ENCODE peak calls at places on chromosome 1, in seven cellular contexts. One of them, this sample, is unnamed.

GRCh38 chr1:180154003-180154324 is 705 bp upstream of the QSOX1 start:
- DNase-seq in DND-41: no peak
- DNase-seq in PC-9: no peak
- DNase-seq in pancreas: no peak
- DNase-seq in cardiac muscle cell: no peak
- DNase-seq in AG10803: no peak
- DNase-seq in brain microvascular endothelial cell: no peak
- DNase-seq in this sample: no peak

GRCh38 chr1:242243472-242243871 is 244.6 kb upstream of the MAP1LC3C start:
- DNase-seq in cardiac muscle cell: no peak
- DNase-seq in pancreas: no peak
- DNase-seq in PC-9: no peak
- DNase-seq in DND-41: no peak
- DNase-seq in AG10803: no peak
- DNase-seq in brain microvascular endothelial cell: no peak
- DNase-seq in this sample: no peak

GRCh38 chr1:222618001-222618879 is at the start of gene MIA3:
- DNase-seq in pancreas: peak
- DNase-seq in PC-9: peak
- DNase-seq in DND-41: peak
- DNase-seq in cardiac muscle cell: peak
- DNase-seq in AG10803: peak
- DNase-seq in brain microvascular endothelial cell: no peak
- DNase-seq in this sample: no peak

GRCh38 chr1:101971309-101971708 is 25.4 kb downstream of the OLFM3 start:
- DNase-seq in pancreas: no peak
- DNase-seq in AG10803: no peak
- DNase-seq in brain microvascular endothelial cell: no peak
- DNase-seq in PC-9: no peak
- DNase-seq in cardiac muscle cell: no peak
- DNase-seq in DND-41: no peak
- DNase-seq in this sample: peak

GRCh38 chr1:2378441-2378851 is 12.9 kb downstream of the MORN1 start:
- DNase-seq in AG10803: no peak
- DNase-seq in DND-41: no peak
- DNase-seq in pancreas: no peak
- DNase-seq in cardiac muscle cell: no peak
- DNase-seq in PC-9: no peak
- DNase-seq in brain microvascular endothelial cell: no peak
- DNase-seq in this sample: no peak

GRCh38 chr1:43069481-43070050 is 102.5 kb downstream of the EBNA1BP2 start:
- DNase-seq in pancreas: no peak
- DNase-seq in DND-41: no peak
- DNase-seq in cardiac muscle cell: peak
- DNase-seq in brain microvascular endothelial cell: no peak
- DNase-seq in AG10803: no peak
- DNase-seq in PC-9: no peak
- DNase-seq in this sample: no peak

GRCh38 chr1:79128726-79129125 is 122.2 kb upstream of the ADGRL4 start:
- DNase-seq in brain microvascular endothelial cell: peak
- DNase-seq in AG10803: peak
- DNase-seq in cardiac muscle cell: no peak
- DNase-seq in PC-9: no peak
- DNase-seq in pancreas: no peak
- DNase-seq in DND-41: no peak
- DNase-seq in this sample: peak

GRCh38 chr1:150162862-150163706 is 13.4 kb downstream of the PLEKHO1 start:
- DNase-seq in PC-9: no peak
- DNase-seq in pancreas: peak
- DNase-seq in brain microvascular endothelial cell: peak
- DNase-seq in AG10803: peak
- DNase-seq in cardiac muscle cell: peak
- DNase-seq in DND-41: peak
- DNase-seq in this sample: peak

GRCh38 chr1:7247683-7248401 is 462.6 kb downstream of the CAMTA1 start:
- DNase-seq in AG10803: no peak
- DNase-seq in PC-9: no peak
- DNase-seq in pancreas: no peak
- DNase-seq in DND-41: no peak
- DNase-seq in brain microvascular endothelial cell: no peak
- DNase-seq in cardiac muscle cell: no peak
- DNase-seq in this sample: no peak

GRCh38 chr1:165114022-165114888 is 242.3 kb downstream of the LMX1A start:
- DNase-seq in brain microvascular endothelial cell: peak
- DNase-seq in DND-41: peak
- DNase-seq in PC-9: no peak
- DNase-seq in pancreas: no peak
- DNase-seq in cardiac muscle cell: peak
- DNase-seq in AG10803: peak
- DNase-seq in this sample: peak

GRCh38 chr1:113677250-113678158 is 81.8 kb downstream of the PHTF1 start:
- DNase-seq in DND-41: peak
- DNase-seq in cardiac muscle cell: peak
- DNase-seq in pancreas: peak
- DNase-seq in AG10803: peak
- DNase-seq in PC-9: peak
- DNase-seq in brain microvascular endothelial cell: peak
- DNase-seq in this sample: peak

GRCh38 chr1:42942444-42942843 is 16.2 kb downstream of the SLC2A1 start:
- DNase-seq in brain microvascular endothelial cell: no peak
- DNase-seq in cardiac muscle cell: no peak
- DNase-seq in PC-9: no peak
- DNase-seq in DND-41: no peak
- DNase-seq in pancreas: no peak
- DNase-seq in AG10803: no peak
- DNase-seq in this sample: no peak

GRCh38 chr1:168281603-168282002 is 926 bp downstream of the TBX19 start:
- DNase-seq in PC-9: no peak
- DNase-seq in DND-41: no peak
- DNase-seq in AG10803: no peak
- DNase-seq in pancreas: no peak
- DNase-seq in brain microvascular endothelial cell: no peak
- DNase-seq in cardiac muscle cell: no peak
- DNase-seq in this sample: no peak

GRCh38 chr1:223712856-223713494 is 636 bp downstream of the CAPN2 start:
- DNase-seq in PC-9: no peak
- DNase-seq in brain microvascular endothelial cell: no peak
- DNase-seq in pancreas: peak
- DNase-seq in DND-41: no peak
- DNase-seq in cardiac muscle cell: peak
- DNase-seq in AG10803: no peak
- DNase-seq in this sample: no peak

GRCh38 chr1:151993084-151993733 is 450 bp downstream of the S100A10 start:
- DNase-seq in pancreas: no peak
- DNase-seq in DND-41: peak
- DNase-seq in PC-9: no peak
- DNase-seq in AG10803: no peak
- DNase-seq in brain microvascular endothelial cell: no peak
- DNase-seq in cardiac muscle cell: no peak
- DNase-seq in this sample: no peak

GRCh38 chr1:167697667-167698141 is 24.1 kb upstream of the MPZL1 start:
- DNase-seq in AG10803: no peak
- DNase-seq in DND-41: no peak
- DNase-seq in brain microvascular endothelial cell: no peak
- DNase-seq in pancreas: peak
- DNase-seq in PC-9: no peak
- DNase-seq in cardiac muscle cell: no peak
- DNase-seq in this sample: no peak

GRCh38 chr1:34132161-34132420 is 32.9 kb downstream of the CSMD2 start:
- DNase-seq in pancreas: no peak
- DNase-seq in DND-41: no peak
- DNase-seq in PC-9: no peak
- DNase-seq in cardiac muscle cell: no peak
- DNase-seq in AG10803: no peak
- DNase-seq in brain microvascular endothelial cell: no peak
- DNase-seq in this sample: no peak

GRCh38 chr1:79042117-79042516 is 35.6 kb upstream of the ADGRL4 start:
- DNase-seq in cardiac muscle cell: no peak
- DNase-seq in PC-9: no peak
- DNase-seq in brain microvascular endothelial cell: no peak
- DNase-seq in AG10803: peak
- DNase-seq in DND-41: no peak
- DNase-seq in pancreas: no peak
- DNase-seq in this sample: peak

GRCh38 chr1:39268112-39268581 is 63.7 kb downstream of the MACF1 start:
- DNase-seq in brain microvascular endothelial cell: peak
- DNase-seq in PC-9: no peak
- DNase-seq in pancreas: peak
- DNase-seq in AG10803: peak
- DNase-seq in DND-41: no peak
- DNase-seq in cardiac muscle cell: peak
- DNase-seq in this sample: peak

GRCh38 chr1:178682886-178683285 is 42.2 kb upstream of the RALGPS2 start:
- DNase-seq in DND-41: no peak
- DNase-seq in pancreas: no peak
- DNase-seq in cardiac muscle cell: no peak
- DNase-seq in PC-9: no peak
- DNase-seq in brain microvascular endothelial cell: no peak
- DNase-seq in AG10803: no peak
- DNase-seq in this sample: no peak

GRCh38 chr1:119341372-119341947 is 27.1 kb upstream of the HAO2 start:
- DNase-seq in PC-9: no peak
- DNase-seq in DND-41: no peak
- DNase-seq in brain microvascular endothelial cell: no peak
- DNase-seq in cardiac muscle cell: no peak
- DNase-seq in AG10803: no peak
- DNase-seq in pancreas: no peak
- DNase-seq in this sample: no peak

GRCh38 chr1:184791199-184791935 is 36.7 kb upstream of the EDEM3 start:
- DNase-seq in cardiac muscle cell: no peak
- DNase-seq in PC-9: no peak
- DNase-seq in pancreas: no peak
- DNase-seq in brain microvascular endothelial cell: peak
- DNase-seq in DND-41: no peak
- DNase-seq in AG10803: peak
- DNase-seq in this sample: peak

GRCh38 chr1:228091084-228091483 is 8.6 kb downstream of the ARF1 start:
- DNase-seq in brain microvascular endothelial cell: no peak
- DNase-seq in AG10803: no peak
- DNase-seq in pancreas: no peak
- DNase-seq in cardiac muscle cell: no peak
- DNase-seq in DND-41: no peak
- DNase-seq in PC-9: no peak
- DNase-seq in this sample: no peak

GRCh38 chr1:15850450-15851079 is 3.1 kb downstream of the SPEN start:
- DNase-seq in AG10803: no peak
- DNase-seq in PC-9: no peak
- DNase-seq in DND-41: no peak
- DNase-seq in brain microvascular endothelial cell: no peak
- DNase-seq in cardiac muscle cell: no peak
- DNase-seq in pancreas: no peak
- DNase-seq in this sample: no peak
- H3K4me3 ChIP-seq in AG10803: peak
- H3K4me3 ChIP-seq in PC-9: peak
- H3K4me3 ChIP-seq in DND-41: peak
- H3K4me3 ChIP-seq in brain microvascular endothelial cell: peak
- H3K4me3 ChIP-seq in cardiac muscle cell: peak
- H3K4me3 ChIP-seq in pancreas: peak
- H3K4me3 ChIP-seq in this sample: no peak

GRCh38 chr1:162458206-162458605 is 39.4 kb upstream of the UHMK1 start:
- DNase-seq in PC-9: no peak
- DNase-seq in DND-41: no peak
- DNase-seq in pancreas: no peak
- DNase-seq in cardiac muscle cell: no peak
- DNase-seq in brain microvascular endothelial cell: no peak
- DNase-seq in AG10803: peak
- DNase-seq in this sample: no peak

DNA sequence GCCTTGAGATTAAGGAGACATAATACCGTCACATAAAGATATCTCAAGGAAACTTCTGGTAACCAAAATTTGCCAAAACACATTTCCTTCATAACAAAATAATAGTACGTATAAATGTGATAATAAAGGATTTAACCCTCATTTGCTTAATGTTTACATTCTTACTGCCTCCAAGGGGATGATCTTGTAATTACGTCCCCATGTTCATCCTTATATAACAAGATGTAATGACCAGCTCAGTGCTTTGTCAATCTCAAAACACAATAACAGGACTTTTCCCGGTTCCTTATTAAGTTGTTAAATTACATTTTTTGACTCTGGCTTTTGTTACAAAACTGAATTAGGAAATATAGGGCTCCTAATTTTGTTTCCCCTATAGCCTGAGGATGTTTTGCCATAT is 41.3 kb upstream of the UHMK1 start:
- DNase-seq in brain microvascular endothelial cell: no peak
- DNase-seq in AG10803: no peak
- DNase-seq in DND-41: no peak
- DNase-seq in PC-9: no peak
- DNase-seq in cardiac muscle cell: no peak
- DNase-seq in pancreas: no peak
- DNase-seq in this sample: no peak
- TF ChIP-seq CTCF in brain microvascular endothelial cell: no peak
- TF ChIP-seq CTCF in AG10803: no peak
- TF ChIP-seq CTCF in DND-41: no peak
- TF ChIP-seq CTCF in PC-9: peak
- TF ChIP-seq CTCF in cardiac muscle cell: no peak
- TF ChIP-seq CTCF in pancreas: no peak
- TF ChIP-seq CTCF in this sample: no peak

GRCh38 chr1:21220815-21221214 is 44.1 kb upstream of the EIF4G3 start:
- DNase-seq in AG10803: peak
- DNase-seq in pancreas: no peak
- DNase-seq in PC-9: no peak
- DNase-seq in DND-41: no peak
- DNase-seq in brain microvascular endothelial cell: no peak
- DNase-seq in cardiac muscle cell: no peak
- DNase-seq in this sample: peak

GRCh38 chr1:21219674-21220073 is 43.0 kb upstream of the EIF4G3 start:
- DNase-seq in DND-41: no peak
- DNase-seq in pancreas: no peak
- DNase-seq in PC-9: no peak
- DNase-seq in AG10803: no peak
- DNase-seq in brain microvascular endothelial cell: no peak
- DNase-seq in cardiac muscle cell: no peak
- DNase-seq in this sample: no peak

GRCh38 chr1:21229246-21230000 is 52.7 kb upstream of the EIF4G3 start:
- DNase-seq in AG10803: peak
- DNase-seq in pancreas: no peak
- DNase-seq in brain microvascular endothelial cell: peak
- DNase-seq in DND-41: no peak
- DNase-seq in PC-9: no peak
- DNase-seq in cardiac muscle cell: no peak
- DNase-seq in this sample: peak

DNA sequence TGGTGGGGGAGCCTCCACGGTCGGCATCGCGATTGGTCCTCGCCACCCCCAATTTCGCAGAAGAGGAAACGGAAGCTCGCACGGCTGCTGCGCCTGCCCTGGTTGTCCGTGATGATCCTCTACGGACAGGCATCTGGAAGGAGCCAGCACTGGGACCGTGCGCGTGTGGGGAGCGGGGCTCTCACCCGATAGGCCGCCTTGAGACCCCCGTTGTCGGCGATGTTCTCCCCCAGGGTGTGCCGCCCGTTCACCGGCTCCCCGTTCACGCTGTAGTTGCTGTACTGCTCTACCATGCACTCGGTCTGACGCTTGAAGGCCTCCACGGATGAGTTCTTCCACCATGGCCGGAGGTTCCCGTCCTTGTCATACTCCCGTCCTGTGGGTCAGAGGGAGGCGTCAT is 48.4 kb upstream of the EIF4G3 start:
- DNase-seq in DND-41: no peak
- DNase-seq in cardiac muscle cell: no peak
- DNase-seq in PC-9: no peak
- DNase-seq in pancreas: no peak
- DNase-seq in brain microvascular endothelial cell: no peak
- DNase-seq in AG10803: no peak
- DNase-seq in this sample: no peak
- H3K4me3 ChIP-seq in DND-41: no peak
- H3K4me3 ChIP-seq in cardiac muscle cell: no peak
- H3K4me3 ChIP-seq in PC-9: no peak
- H3K4me3 ChIP-seq in pancreas: no peak
- H3K4me3 ChIP-seq in brain microvascular endothelial cell: no peak
- H3K4me3 ChIP-seq in AG10803: no peak
- H3K4me3 ChIP-seq in this sample: no peak

GRCh38 chr1:63718464-63719075 is 55.2 kb upstream of the ROR1 start:
- DNase-seq in PC-9: no peak
- DNase-seq in DND-41: no peak
- DNase-seq in brain microvascular endothelial cell: no peak
- DNase-seq in AG10803: no peak
- DNase-seq in pancreas: no peak
- DNase-seq in cardiac muscle cell: no peak
- DNase-seq in this sample: no peak
- TF ChIP-seq CTCF in PC-9: no peak
- TF ChIP-seq CTCF in DND-41: no peak
- TF ChIP-seq CTCF in brain microvascular endothelial cell: no peak
- TF ChIP-seq CTCF in AG10803: no peak
- TF ChIP-seq CTCF in pancreas: no peak
- TF ChIP-seq CTCF in cardiac muscle cell: no peak
- TF ChIP-seq CTCF in this sample: no peak

This sample was measured in cardiac fibroblast.